ENCODE peak calls at places on chromosomes 5 and 9, in eight cellular contexts. S is lower lobe of right lung; V is upper lobe of right lung; W is stomach; T is heart left ventricle; H is CD4-positive, alpha-beta T cell; R is HCT116; J is left lung. K is an unnamed sample. For H3K9me3 and H3K27me3, the result is how much of the 10 kb centered on the place peaks cover.

GRCh38 chr9:93268551-93269314 is 84.8 kb downstream of the WNK2 start:
- DNase-seq in S (peak), V (peak), W (peak), T (no peak), H (peak), R (no peak), J (peak), K (no peak)

GRCh38 chr9:137390553-137391410 is 32.2 kb downstream of the EXD3 start:
- DNase-seq in S (no peak), V (no peak), W (no peak), T (no peak), H (no peak), R (no peak), J (no peak), K (no peak)

GRCh38 chr5:113336975-113337374 is 97.8 kb downstream of the TSSK1B start:
- DNase-seq in S (no peak), V (no peak), W (no peak), T (no peak), H (no peak), R (peak), J (no peak), K (no peak)

GRCh38 chr5:42811591-42812392 is at the start of gene SELENOP:
- DNase-seq in S (no peak), V (no peak), W (peak), T (no peak), H (no peak), R (peak), J (peak), K (no peak)

GRCh38 chr5:60636001-60636400 is 64.0 kb downstream of the DEPDC1B start:
- DNase-seq in S (no peak), V (no peak), W (no peak), T (no peak), H (no peak), R (no peak), J (no peak), K (no peak)

GRCh38 chr5:173480896-173481295 is 135.6 kb downstream of the BOD1 start:
- DNase-seq in S (no peak), V (no peak), W (no peak), T (no peak), H (no peak), R (no peak), J (no peak), K (no peak)

GRCh38 chr5:157602505-157602904 is 26.9 kb upstream of the ADAM19 start:
- DNase-seq in S (no peak), V (no peak), W (no peak), T (no peak), H (no peak), R (no peak), J (no peak), K (no peak)

GRCh38 chr5:146789712-146790660 is 88.6 kb downstream of the PPP2R2B start:
- DNase-seq in S (no peak), V (no peak), W (no peak), T (no peak), H (no peak), R (no peak), J (no peak), K (no peak)

GRCh38 chr5:37557734-37558293 is 178.7 kb downstream of the WDR70 start:
- DNase-seq in S (no peak), V (no peak), W (no peak), T (no peak), H (no peak), R (no peak), J (no peak), K (no peak)

GRCh38 chr5:158758666-158759065 is 341.1 kb downstream of the EBF1 start:
- DNase-seq in S (no peak), V (no peak), W (no peak), T (no peak), H (no peak), R (no peak), J (no peak), K (no peak)

GRCh38 chr5:179765400-179765799 is 28.4 kb upstream of the LTC4S start:
- DNase-seq in S (no peak), V (no peak), W (no peak), T (peak), H (no peak), R (no peak), J (no peak), K (peak)

GRCh38 chr9:30935730-30936129 is 1448.7 kb upstream of the ACO1 start:
- DNase-seq in S (no peak), V (no peak), W (no peak), T (no peak), H (no peak), R (no peak), J (no peak), K (no peak)

GRCh38 chr5:128870923-128871322 is 94.4 kb upstream of the SLC27A6 start:
- DNase-seq in S (no peak), V (no peak), W (no peak), T (no peak), H (no peak), R (no peak), J (no peak), K (no peak)

GRCh38 chr5:101943784-101944183 is 352.3 kb downstream of the SLCO4C1 start:
- DNase-seq in S (no peak), V (no peak), W (no peak), T (no peak), H (no peak), R (no peak), J (no peak), K (no peak)

GRCh38 chr9:115715656-115716055 is 437.9 kb upstream of the PAPPA start:
- DNase-seq in S (no peak), V (no peak), W (no peak), T (no peak), H (no peak), R (no peak), J (no peak), K (no peak)

GRCh38 chr5:139760066-139761056 is 35.2 kb upstream of the PSD2 start:
- DNase-seq in S (no peak), V (no peak), W (no peak), T (no peak), H (no peak), R (no peak), J (no peak), K (no peak)

GRCh38 chr5:158895573-158895972 is 204.1 kb downstream of the EBF1 start:
- DNase-seq in S (no peak), V (no peak), W (no peak), T (no peak), H (no peak), R (no peak), J (no peak), K (no peak)

GRCh38 chr5:112005533-112005926 is 248.5 kb upstream of the NREP start:
- DNase-seq in S (no peak), V (no peak), W (no peak), T (no peak), H (no peak), R (no peak), J (no peak), K (no peak)

GRCh38 chr5:52994266-52994665 is 5.1 kb downstream of the ITGA2 start:
- DNase-seq in S (no peak), V (no peak), W (no peak), T (no peak), H (no peak), R (no peak), J (no peak), K (no peak)

GRCh38 chr9:134914501-134914834 is 3.2 kb downstream of the FCN1 start:
- DNase-seq in S (no peak), V (peak), W (no peak), T (no peak), H (no peak), R (no peak), J (no peak), K (no peak)

GRCh38 chr9:108486791-108487190 is 369.0 kb downstream of the ACTL7B start:
- DNase-seq in S (no peak), V (no peak), W (no peak), T (no peak), H (no peak), R (no peak), J (no peak), K (no peak)

GRCh38 chr5:33657804-33658435 is 217.2 kb downstream of the TARS1 start:
- DNase-seq in S (no peak), V (no peak), W (no peak), T (no peak), H (no peak), R (no peak), J (no peak), K (no peak)

GRCh38 chr5:3905031-3905430 is 309.4 kb downstream of the IRX1 start:
- DNase-seq in S (no peak), V (no peak), W (no peak), T (no peak), H (no peak), R (no peak), J (no peak), K (no peak)

GRCh38 chr5:90967443-90967842 is 408.8 kb downstream of the ADGRV1 start:
- DNase-seq in S (no peak), V (no peak), W (no peak), T (no peak), H (no peak), R (no peak), J (no peak), K (no peak)

GRCh38 chr5:143208781-143209510 is 194.5 kb downstream of the NR3C1 start:
- DNase-seq in S (no peak), V (no peak), W (no peak), T (no peak), H (no peak), R (no peak), J (no peak), K (no peak)

GRCh38 chr5:14465086-14465485 is 116.5 kb upstream of the OTULINL start:
- DNase-seq in S (no peak), V (no peak), W (no peak), T (no peak), H (no peak), R (no peak), J (no peak), K (no peak)

GRCh38 chr5:131323378-131323777 is 59.5 kb downstream of the CDC42SE2 start:
- DNase-seq in S (no peak), V (no peak), W (no peak), T (no peak), H (no peak), R (no peak), J (no peak), K (no peak)
- H3K9me3 ChIP-seq in S (under half), V (under half), W (under half), T (under half), H (under half), R (under half), J (under half), K (under half)

GRCh38 chr5:132072508-132072907 is 1.1 kb upstream of the CSF2 start:
- DNase-seq in S (peak), V (peak), W (no peak), T (no peak), H (no peak), R (no peak), J (peak), K (no peak)
- TF ChIP-seq CTCF in S (no peak), V (no peak), W (no peak), T (no peak), H (no peak), R (no peak), J (no peak), K (no peak)

DNA sequence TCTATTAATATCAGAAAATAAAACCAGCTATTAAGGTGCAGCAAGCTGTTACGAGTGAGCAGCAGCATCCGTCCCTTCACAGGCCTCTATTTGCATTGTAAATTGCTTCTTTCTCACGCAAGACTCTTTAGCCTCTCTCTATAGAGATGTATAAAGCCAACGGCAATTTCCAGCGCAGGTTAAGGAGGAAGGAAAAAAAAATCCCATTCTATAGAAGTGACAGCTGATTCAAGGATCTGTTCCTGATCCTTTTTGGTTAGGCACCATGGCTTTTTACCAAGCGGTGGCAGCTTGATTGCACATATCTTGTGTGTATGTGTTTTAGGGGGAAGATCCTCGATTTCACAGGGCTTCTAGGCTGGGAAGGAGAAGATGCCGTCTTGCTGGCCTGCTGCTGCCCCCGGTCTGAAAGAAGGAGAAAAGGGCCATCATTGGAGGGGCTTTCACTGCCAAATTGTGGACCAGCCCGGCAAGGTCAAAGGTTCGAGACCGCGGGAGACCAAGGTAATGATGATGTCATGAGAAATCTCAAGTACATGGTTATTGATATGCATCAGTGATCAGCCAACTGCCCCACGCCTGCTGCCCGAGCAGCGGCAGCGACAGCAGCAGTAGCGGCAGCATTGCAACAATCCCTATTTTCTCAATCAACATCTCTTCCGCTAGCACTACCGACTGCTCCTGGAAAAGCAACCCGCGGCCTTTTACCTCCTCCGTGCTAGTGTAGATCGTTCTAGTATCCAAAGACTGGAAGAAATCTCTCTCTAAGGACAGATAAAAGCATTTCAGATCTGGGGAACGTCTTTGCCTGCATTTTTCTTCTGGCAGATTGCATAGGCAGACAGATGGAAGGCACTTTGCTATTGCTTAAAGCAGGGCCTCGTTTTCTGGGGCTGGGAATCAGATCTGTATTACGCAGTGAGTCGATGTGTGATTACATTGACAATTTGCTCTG is 215.5 kb downstream of the MEF2C start:
- DNase-seq in S (no peak), V (no peak), W (no peak), T (no peak), H (no peak), R (no peak), J (no peak), K (no peak)
- H3K27me3 ChIP-seq in S (half or more), V (half or more), W (half or more), T (half or more), H (half or more), R (under half), J (half or more), K (half or more)

GRCh38 chr9:133787749-133788015 is 49.5 kb upstream of the SARDH start:
- DNase-seq in S (no peak), V (no peak), W (peak), T (peak), H (no peak), R (no peak), J (peak), K (peak)

GRCh38 chr9:133784731-133785561 is 46.8 kb upstream of the SARDH start:
- DNase-seq in S (no peak), V (no peak), W (no peak), T (peak), H (no peak), R (no peak), J (no peak), K (no peak)

GRCh38 chr9:133786936-133787748 is 49.0 kb upstream of the SARDH start:
- DNase-seq in S (no peak), V (no peak), W (no peak), T (peak), H (no peak), R (no peak), J (no peak), K (no peak)

GRCh38 chr9:133786371-133786753 is 48.2 kb upstream of the SARDH start:
- DNase-seq in S (no peak), V (no peak), W (no peak), T (peak), H (no peak), R (no peak), J (no peak), K (no peak)

DNA sequence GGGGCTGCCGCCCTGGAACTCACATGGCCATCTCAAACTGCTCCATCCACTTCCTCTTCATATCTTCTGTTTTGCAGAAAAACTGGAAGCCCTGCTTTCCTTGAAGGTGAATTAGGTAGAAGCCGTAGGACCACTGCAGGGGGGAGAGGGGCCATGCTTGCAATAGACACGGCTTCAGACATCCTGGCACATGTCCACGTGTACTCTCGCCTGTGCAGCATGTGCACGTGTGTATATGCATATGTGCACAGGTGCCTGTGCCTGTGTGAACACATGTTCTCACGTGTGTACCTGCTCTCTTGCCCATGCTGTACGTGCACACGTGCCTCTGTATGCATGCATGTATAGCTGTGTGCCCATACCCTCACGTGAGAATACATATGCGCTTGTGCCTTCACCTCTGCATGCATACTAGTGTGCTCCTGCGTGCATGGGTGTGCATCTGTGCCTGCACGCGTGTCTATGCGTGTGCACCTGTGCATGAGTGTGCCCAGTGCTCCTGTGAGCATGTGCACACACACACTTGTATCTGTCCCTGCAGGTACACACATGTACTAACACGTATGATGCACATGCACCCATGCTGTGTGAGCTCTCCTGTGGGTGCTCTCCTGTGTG is 47.7 kb upstream of the SARDH start:
- DNase-seq in S (no peak), V (no peak), W (no peak), T (no peak), H (no peak), R (no peak), J (no peak), K (no peak)
- H3K9me3 ChIP-seq in S (under half), V (under half), W (under half), T (under half), H (under half), R (under half), J (under half), K (under half)

DNA sequence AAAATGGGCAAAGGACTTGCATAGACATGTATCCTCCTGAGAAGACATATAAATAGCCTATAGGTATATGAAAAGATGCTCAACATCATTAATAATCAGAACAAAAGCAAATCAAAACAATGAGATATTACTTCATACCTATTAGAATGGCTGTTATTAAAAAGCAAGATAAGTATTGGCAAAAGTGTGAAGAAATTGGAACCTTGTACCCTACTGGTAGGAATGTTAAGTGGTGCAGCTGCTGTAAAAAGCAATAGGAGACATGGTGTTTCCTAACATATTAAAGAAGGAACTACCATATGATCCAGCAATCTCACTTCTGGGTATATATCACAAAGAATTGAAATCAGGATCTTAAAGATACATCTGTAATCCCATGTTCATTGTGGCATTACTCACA is 69.8 kb upstream of the PRR16 start:
- DNase-seq in S (no peak), V (no peak), W (no peak), T (no peak), H (no peak), R (no peak), J (no peak), K (no peak)
- TF ChIP-seq CTCF in S (no peak), V (no peak), W (no peak), T (no peak), H (no peak), R (peak), J (no peak), K (no peak)

DNA sequence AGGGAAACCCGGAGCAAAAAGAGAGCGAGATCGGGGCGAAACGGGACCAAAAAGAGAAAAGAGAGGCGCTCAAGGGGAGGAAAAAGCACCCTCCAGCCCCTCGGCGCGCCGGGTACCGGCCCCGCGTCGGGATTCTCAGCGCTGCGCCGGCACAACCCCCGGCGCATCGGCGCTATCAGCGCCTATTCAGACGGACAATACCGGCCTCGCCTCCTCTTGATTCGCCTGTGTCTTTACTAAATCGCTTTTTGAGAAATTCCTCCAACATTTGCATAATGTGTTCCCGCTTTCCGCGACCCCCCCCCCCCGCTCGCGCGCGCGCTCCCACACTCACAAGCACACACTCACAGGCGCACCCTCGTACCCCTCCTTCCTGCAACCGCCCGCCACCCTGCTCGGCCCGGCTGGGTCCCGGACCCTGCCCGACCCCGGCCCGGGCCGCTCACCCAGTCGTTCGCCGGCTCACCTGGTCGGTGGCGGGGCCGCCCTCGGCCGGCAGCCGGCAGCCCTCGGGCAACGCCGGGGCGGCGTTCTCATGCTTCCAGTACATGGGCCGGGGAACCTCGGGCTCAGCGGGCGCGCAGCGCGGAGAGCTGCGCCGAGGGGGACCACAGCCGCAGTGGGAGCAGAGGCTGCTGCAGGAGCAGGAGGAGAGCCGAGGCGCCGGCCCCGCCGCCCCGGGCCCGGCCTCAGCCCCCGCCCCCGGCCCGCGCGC is 409 bp downstream of the LHX6 start:
- DNase-seq in S (no peak), V (no peak), W (no peak), T (no peak), H (no peak), R (no peak), J (no peak), K (no peak)
- H3K27me3 ChIP-seq in S (half or more), V (half or more), W (half or more), T (under half), H (half or more), R (under half), J (half or more), K (half or more)

GRCh38 chr9:32518276-32518675 is 7.7 kb downstream of the RIGI start:
- DNase-seq in S (no peak), V (no peak), W (no peak), T (no peak), H (no peak), R (no peak), J (no peak), K (no peak)
- H3K9me3 ChIP-seq in S (under half), V (under half), W (under half), T (under half), H (under half), R (under half), J (under half), K (under half)